ENCODE peak calls at places on chromosomes 13 and 19, in eight cellular contexts. Z is AG09309, M is body of pancreas, Q is hepatocyte, X is mammary epithelial cell, P is fibroblast of the aortic adventitia, L is GM06990, J is upper lobe of right lung. C is an unnamed sample.

GRCh38 chr13:31444266-31444862 is 244.6 kb downstream of the B3GLCT start:
- DNase-seq in Z (no peak), M (peak; percentile 5), Q (no peak), X (no peak), P (peak; percentile 13), L (no peak), J (no peak), C (no peak)

GRCh38 chr13:31166591-31166990 is 4.9 kb upstream of the HSPH1 start:
- DNase-seq in Z (no peak), M (no peak), Q (no peak), X (peak; percentile 26), P (no peak), L (no peak), J (no peak), C (peak; percentile 19)

GRCh38 chr13:34176636-34177035 is 358.7 kb downstream of the RFC3 start:
- DNase-seq in Z (no peak), M (no peak), Q (no peak), X (no peak), P (no peak), L (no peak), J (no peak), C (no peak)

GRCh38 chr19:48636859-48637448 is at the start of gene DBP:
- DNase-seq in Z (no peak), M (peak; percentile 65), Q (peak; percentile 67), X (no peak), P (no peak), L (no peak), J (peak; percentile 88), C (no peak)

GRCh38 chr19:41297628-41298326 is 12.2 kb upstream of the CCDC97 start:
- DNase-seq in Z (no peak), M (peak; percentile 43), Q (no peak), X (no peak), P (no peak), L (peak; percentile 62), J (no peak), C (no peak)

GRCh38 chr13:99468971-99469545 is 32.2 kb upstream of the TM9SF2 start:
- DNase-seq in Z (no peak), M (no peak), Q (no peak), X (no peak), P (no peak), L (no peak), J (no peak), C (peak; percentile 17)

GRCh38 chr19:9054768-9055167 is 32.1 kb upstream of the OR1M1 start:
- DNase-seq in Z (no peak), M (no peak), Q (peak; percentile 66), X (no peak), P (no peak), L (no peak), J (no peak), C (no peak)

GRCh38 chr13:64551755-64552154 is 2678.4 kb downstream of the PCDH9 start:
- DNase-seq in Z (peak; percentile 48), M (no peak), Q (no peak), X (peak; percentile 64), P (peak; percentile 67), L (no peak), J (no peak), C (peak; percentile 89)

GRCh38 chr19:30083125-30083681 is 141.2 kb downstream of the URI1 start:
- DNase-seq in Z (no peak), M (no peak), Q (no peak), X (no peak), P (no peak), L (no peak), J (peak; percentile 32), C (no peak)

GRCh38 chr19:8041553-8041952 is 11.0 kb upstream of the CCL25 start:
- DNase-seq in Z (no peak), M (no peak), Q (no peak), X (no peak), P (no peak), L (no peak), J (peak; percentile 64), C (no peak)

GRCh38 chr19:15449620-15450527 is at the start of gene WIZ:
- DNase-seq in Z (no peak), M (peak; percentile 88), Q (peak; percentile 91), X (peak; percentile 65), P (peak; percentile 56), L (peak; percentile 82), J (peak; percentile 94), C (peak; percentile 40)

GRCh38 chr19:27929399-27929798 is 1283.6 kb downstream of the UQCRFS1 start:
- DNase-seq in Z (no peak), M (no peak), Q (no peak), X (no peak), P (no peak), L (no peak), J (no peak), C (no peak)

GRCh38 chr13:40101708-40102359 is 446.4 kb downstream of the COG6 start:
- DNase-seq in Z (no peak), M (no peak), Q (no peak), X (peak; percentile 65), P (no peak), L (peak; percentile 36), J (no peak), C (no peak)

GRCh38 chr13:111993701-111994100 is 73.2 kb upstream of the SOX1 start:
- DNase-seq in Z (no peak), M (no peak), Q (no peak), X (no peak), P (no peak), L (no peak), J (no peak), C (no peak)

GRCh38 chr13:31408927-31409326 is 209.2 kb downstream of the B3GLCT start:
- DNase-seq in Z (no peak), M (no peak), Q (no peak), X (no peak), P (no peak), L (no peak), J (no peak), C (no peak)

GRCh38 chr13:43725460-43725859 is 61.3 kb downstream of the ENOX1 start:
- DNase-seq in Z (no peak), M (no peak), Q (no peak), X (no peak), P (no peak), L (no peak), J (no peak), C (peak; percentile 9)

GRCh38 chr13:30690282-30691188 is 44.8 kb upstream of the ALOX5AP start:
- DNase-seq in Z (peak; percentile 79), M (peak; percentile 65), Q (peak; percentile 75), X (peak; percentile 62), P (peak; percentile 98), L (peak; percentile 45), J (peak; percentile 80), C (peak; percentile 98)

GRCh38 chr19:23415561-23416191 is 20.4 kb upstream of the ZNF91 start:
- DNase-seq in Z (no peak), M (peak; percentile 20), Q (peak; percentile 78), X (peak; percentile 21), P (no peak), L (no peak), J (peak; percentile 69), C (no peak)

GRCh38 chr19:55031178-55031577 is 6.9 kb downstream of the GP6 start:
- DNase-seq in Z (no peak), M (no peak), Q (no peak), X (no peak), P (no peak), L (no peak), J (peak; percentile 27), C (no peak)

DNA sequence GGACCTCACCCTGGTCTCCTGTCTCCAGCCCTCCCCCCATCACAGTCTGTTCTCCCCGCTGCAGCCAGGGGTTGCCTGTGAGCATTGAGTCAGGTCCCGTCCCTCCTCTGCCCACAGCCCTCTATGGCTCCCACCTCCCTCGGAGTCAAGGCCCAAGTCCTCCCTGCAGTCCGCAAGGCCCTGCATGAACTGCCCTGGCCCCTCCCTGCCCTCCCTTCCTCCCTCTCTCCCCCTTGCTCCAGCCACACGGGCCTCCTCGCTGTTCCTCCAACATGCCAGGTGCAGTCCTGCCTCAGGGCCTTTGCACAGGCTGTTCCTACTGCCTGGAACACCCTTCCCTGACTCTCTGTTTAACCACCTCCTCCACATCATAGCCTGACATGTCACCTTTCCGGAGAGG is 2.8 kb downstream of the TINCR start:
- DNase-seq in Z (no peak), M (no peak), Q (no peak), X (no peak), P (no peak), L (no peak), J (no peak), C (no peak)
- H3K4me3 ChIP-seq in Z (no peak overlapping the region), M (no peak overlapping the region), Q (no peak overlapping the region), X (no peak overlapping the region), P (no peak overlapping the region), L (no peak overlapping the region), J (no peak overlapping the region), C (no peak overlapping the region)

GRCh38 chr13:27971236-27971645 is 2.1 kb upstream of the CDX2 start:
- DNase-seq in Z (no peak), M (no peak), Q (peak; percentile 57), X (no peak), P (no peak), L (no peak), J (no peak), C (no peak)

GRCh38 chr13:27969866-27970229 is 733 bp upstream of the CDX2 start:
- DNase-seq in Z (no peak), M (no peak), Q (no peak), X (no peak), P (no peak), L (no peak), J (no peak), C (no peak)

GRCh38 chr13:27971776-27972618 is 2.9 kb upstream of the CDX2 start:
- DNase-seq in Z (no peak), M (no peak), Q (no peak), X (no peak), P (no peak), L (no peak), J (no peak), C (no peak)

GRCh38 chr13:27969073-27969865 is at the start of gene CDX2:
- DNase-seq in Z (no peak), M (peak; percentile 38), Q (peak; percentile 86), X (no peak), P (no peak), L (no peak), J (no peak), C (no peak)

GRCh38 chr13:27970382-27971235 is 1.5 kb upstream of the CDX2 start:
- DNase-seq in Z (no peak), M (no peak), Q (no peak), X (no peak), P (no peak), L (no peak), J (no peak), C (no peak)
- H3K4me3 ChIP-seq in Z (no peak overlapping the region), M (no peak overlapping the region), Q (no peak overlapping the region), X (no peak overlapping the region), P (no peak overlapping the region), L (no peak overlapping the region), J (no peak overlapping the region), C (no peak overlapping the region)

GRCh38 chr19:3274245-3275067 is 50.0 kb downstream of the CELF5 start:
- DNase-seq in Z (no peak), M (no peak), Q (no peak), X (no peak), P (no peak), L (no peak), J (no peak), C (no peak)
- H3K4me3 ChIP-seq in Z (no peak overlapping the region), M (no peak overlapping the region), Q (no peak overlapping the region), X (no peak overlapping the region), P (no peak overlapping the region), L (no peak overlapping the region), J (no peak overlapping the region), C (no peak overlapping the region)

DNA sequence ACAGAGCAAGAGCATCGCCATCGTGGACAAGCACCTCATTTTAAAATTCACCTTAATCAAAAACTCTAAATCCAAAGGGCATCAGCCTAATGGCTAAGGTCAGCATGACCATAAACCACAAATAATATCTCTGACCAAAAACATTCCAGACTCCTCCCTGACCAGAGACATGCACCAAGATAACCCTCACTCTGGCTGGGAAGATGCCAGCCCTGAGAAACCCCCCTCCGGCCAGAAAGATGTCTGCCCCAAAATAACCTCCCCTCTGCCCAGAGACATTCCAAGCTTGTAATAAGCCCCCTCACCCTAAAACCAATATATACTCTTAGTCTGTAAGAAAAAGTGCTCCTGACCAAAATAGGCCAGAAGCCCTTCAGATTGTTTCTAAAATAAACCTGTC is 61.7 kb downstream of the ZNF44 start:
- DNase-seq in Z (no peak), M (no peak), Q (no peak), X (no peak), P (no peak), L (no peak), J (no peak), C (no peak)
- H3K4me3 ChIP-seq in Z (no peak overlapping the region), M (no peak overlapping the region), Q (no peak overlapping the region), X (no peak overlapping the region), P (no peak overlapping the region), L (no peak overlapping the region), J (no peak overlapping the region), C (no peak overlapping the region)

C was measured in fibroblast of mammary gland.